ENCODE peak calls at places on chromosomes 16 and 17, in five cellular contexts. Z is HCT116, A is H1, B is K562, S is SK-N-SH. U is an unnamed sample.

GRCh38 chr17:15513058-15513858 is 45.8 kb upstream of the CDRT4 start:
- DNase-seq in S (no peak), Z (no peak), B (no peak), A (no peak), U (no peak)

GRCh38 chr16:70575376-70575775 is 51.8 kb downstream of the SF3B3 start:
- DNase-seq in Z (no peak), S (no peak), B (no peak), A (no peak), U (no peak)

GRCh38 chr17:80790981-80791742 is 200.5 kb upstream of the CHMP6 start:
- DNase-seq in S (no peak), A (no peak), Z (no peak), B (no peak), U (no peak)

GRCh38 chr17:81510798-81511549 is 1.6 kb downstream of the ACTG1 start:
- DNase-seq in A (no peak), B (no peak), Z (no peak), S (no peak), U (peak; percentile 44)

GRCh38 chr17:57986841-57987581 is 1.0 kb downstream of the VEZF1 start:
- DNase-seq in Z (no peak), A (no peak), S (no peak), B (no peak), U (peak; percentile 71)

GRCh38 chr16:11472410-11472809 is 114.3 kb downstream of the LITAF start:
- DNase-seq in S (no peak), B (no peak), A (no peak), Z (no peak), U (no peak)

GRCh38 chr16:85557976-85558589 is 55.0 kb upstream of the GSE1 start:
- DNase-seq in S (no peak), A (peak; percentile 58), B (no peak), Z (no peak), U (peak; percentile 99)

GRCh38 chr16:89201467-89202377 is 1.4 kb upstream of the SLC22A31 start:
- DNase-seq in Z (peak; percentile 84), B (peak; percentile 99), S (peak; percentile 98), A (peak; percentile 99), U (peak; percentile 98)

GRCh38 chr17:40190197-40191021 is 13.1 kb downstream of the RAPGEFL1 start:
- DNase-seq in B (peak; percentile 61), Z (no peak), S (peak; percentile 83), A (peak; percentile 78), U (no peak)

GRCh38 chr17:32763855-32764439 is 113.0 kb downstream of the MYO1D start:
- DNase-seq in Z (no peak), A (no peak), B (no peak), S (no peak), U (no peak)

DNA sequence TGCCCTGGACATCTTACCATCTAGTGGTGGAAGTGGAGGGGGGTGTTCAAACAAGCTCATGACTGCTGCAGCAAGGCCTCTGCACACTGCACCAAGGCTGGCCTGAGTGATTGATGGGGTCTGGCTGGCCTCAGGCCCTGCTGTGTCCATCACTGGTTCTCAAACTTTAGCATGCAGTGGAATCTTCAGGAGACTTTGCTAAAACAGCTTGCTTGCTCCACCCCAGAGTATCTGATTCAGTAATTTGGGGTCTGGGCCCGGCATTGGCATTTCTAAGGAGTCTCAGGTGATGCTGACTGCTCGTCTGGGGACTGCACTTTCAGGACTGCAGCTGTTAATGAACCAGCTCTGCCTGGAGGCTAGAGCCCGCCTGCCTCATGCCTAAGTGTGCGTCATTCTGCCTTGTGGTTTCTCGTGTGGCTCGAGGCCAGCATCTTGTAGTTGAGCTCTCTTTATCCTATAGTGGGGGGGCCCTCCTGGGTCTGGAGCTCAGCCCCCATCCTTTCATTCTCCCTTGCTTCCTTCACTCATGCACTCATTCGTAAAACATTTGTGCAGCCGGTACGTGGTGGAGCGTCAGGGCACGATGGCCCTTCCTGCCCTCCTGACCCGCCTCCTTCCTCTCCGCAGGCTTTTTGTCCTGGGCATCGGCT is 4.1 kb downstream of the MGAT5B start:
- DNase-seq in Z (peak; percentile 81), A (no peak), B (no peak), S (peak; percentile 63), U (peak; percentile 89)
- TF ChIP-seq JUND in Z (no peak), A (no peak), B (no peak), S (peak; percentile 90), U (no peak)

DNA sequence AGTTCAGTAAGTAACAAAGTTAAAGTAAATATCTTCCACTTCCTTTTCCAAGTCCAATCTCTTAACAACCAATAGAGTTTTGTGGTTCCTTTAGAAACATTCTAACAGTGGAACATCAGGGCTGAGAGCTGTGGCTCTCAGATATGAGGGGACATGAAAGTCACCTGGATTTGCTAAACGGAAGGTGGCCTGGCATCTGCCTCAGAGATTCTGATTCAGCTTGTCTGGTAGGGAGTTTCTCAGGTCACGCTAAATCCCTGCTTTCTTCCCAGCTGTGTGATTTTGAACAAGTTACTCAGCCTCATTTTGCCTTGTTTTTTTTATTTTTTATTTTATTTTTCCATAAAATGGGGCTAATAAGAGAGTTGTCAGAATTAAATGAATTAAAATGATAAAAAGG is 411.0 kb upstream of the CDH11 start:
- DNase-seq in B (no peak), S (no peak), A (no peak), Z (no peak), U (no peak)
- TF ChIP-seq JUND in B (no peak), S (no peak), A (no peak), Z (no peak), U (no peak)

DNA sequence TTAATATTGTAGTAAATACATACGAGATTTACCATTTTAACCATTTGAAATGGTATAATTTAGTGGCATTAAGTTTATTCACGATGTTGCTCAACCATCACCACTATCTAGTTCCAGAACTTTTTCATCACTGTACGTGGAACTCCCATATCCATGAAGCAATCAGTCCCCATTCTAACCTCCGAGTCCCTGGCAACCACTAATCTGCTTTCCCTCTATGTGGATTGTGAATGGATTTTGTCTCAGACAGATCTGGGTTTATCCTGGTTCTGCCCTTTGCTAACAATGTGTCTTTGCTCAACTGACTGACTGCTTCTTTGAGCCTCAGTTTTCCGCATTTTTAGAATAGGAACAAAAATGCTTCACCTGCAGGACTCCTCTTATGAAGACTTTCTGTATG is 51.4 kb downstream of the TANGO6 start:
- DNase-seq in Z (no peak), B (no peak), A (no peak), S (no peak), U (no peak)
- TF ChIP-seq JUND in Z (no peak), B (no peak), A (no peak), S (no peak), U (no peak)

GRCh38 chr17:66676421-66676820 is 158.5 kb upstream of the CACNG5 start:
- DNase-seq in B (no peak), Z (peak; percentile 71), A (no peak), S (no peak), U (peak; percentile 60)
- TF ChIP-seq JUND in B (no peak), Z (peak; percentile 72), A (no peak), S (no peak), U (peak; percentile 77)

DNA sequence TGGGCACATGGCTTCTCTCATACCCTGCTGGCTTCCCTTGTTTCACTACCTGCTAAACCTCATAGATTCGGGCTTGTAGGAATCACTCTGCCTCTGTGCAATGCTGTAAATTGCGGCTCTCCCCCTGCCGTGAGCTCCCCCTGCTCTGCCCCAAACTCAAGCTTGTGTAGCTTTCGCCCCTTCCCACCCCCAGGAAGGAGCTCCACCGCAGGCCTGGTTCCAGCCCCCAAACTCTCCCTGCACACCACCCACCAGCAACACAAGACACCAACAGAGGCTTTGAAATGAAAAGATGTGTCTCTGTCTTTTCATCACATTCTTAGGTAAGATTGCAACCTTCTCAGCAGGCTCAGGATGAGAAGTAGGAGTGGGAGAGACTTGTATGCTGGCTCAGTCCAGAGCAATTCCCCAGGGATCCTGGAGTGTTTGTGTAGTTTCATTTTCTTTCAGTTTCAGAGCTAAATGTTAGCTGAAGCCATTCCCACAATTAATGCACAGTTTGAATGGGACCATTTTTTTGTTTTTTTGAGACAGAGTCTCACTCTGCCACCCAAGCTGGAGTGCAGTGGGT is 14.2 kb downstream of the CX3CL1 start:
- DNase-seq in S (no peak), B (no peak), Z (no peak), A (no peak), U (no peak)
- TF ChIP-seq JUND in S (no peak), B (no peak), Z (no peak), A (no peak), U (no peak)

DNA sequence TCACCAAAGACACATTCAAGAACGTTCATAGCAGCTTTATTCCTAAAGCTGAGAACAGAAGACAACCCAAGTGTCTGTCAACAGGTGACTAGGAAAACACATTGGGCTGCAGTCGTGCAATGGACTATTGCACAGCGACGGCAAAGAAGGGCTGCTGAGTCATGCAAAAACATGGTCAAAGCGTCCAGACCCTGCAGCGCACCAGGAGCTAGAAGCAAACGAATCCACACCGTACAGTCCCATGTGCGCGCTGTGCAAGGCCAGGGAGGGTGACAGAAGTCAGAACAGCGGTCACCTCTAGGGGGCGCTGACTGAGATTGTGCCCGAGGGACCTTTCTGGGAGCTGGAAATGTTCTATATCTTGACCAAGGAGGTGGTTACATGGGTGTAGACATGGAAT is 266.4 kb downstream of the MAF start:
- DNase-seq in S (no peak), Z (no peak), B (peak; percentile 79), A (peak; percentile 82), U (no peak)
- TF ChIP-seq JUND in S (no peak), Z (no peak), B (no peak), A (no peak), U (no peak)

DNA sequence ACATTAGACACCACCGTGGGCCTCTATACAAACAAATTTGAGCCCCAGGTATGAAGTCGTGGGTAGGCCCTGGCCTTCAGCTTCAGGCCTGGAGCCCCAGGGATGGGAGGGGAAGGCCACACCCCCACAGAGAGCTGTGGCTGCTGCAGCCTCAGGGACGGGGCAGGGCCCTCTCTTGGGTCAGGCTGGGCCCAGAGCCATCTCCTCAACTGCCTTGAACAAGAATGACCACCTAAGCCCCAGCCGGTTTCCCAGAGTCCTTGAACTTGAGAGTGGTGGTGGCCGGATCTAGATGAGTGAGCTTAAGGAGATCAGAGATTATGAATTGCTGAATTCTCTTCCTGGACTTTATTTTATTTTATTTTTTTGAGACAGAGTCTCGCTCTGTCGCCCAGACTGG is 18.6 kb downstream of the SCNN1B start:
- DNase-seq in A (no peak), B (no peak), S (no peak), Z (no peak), U (no peak)
- TF ChIP-seq JUND in A (no peak), B (no peak), S (no peak), Z (no peak), U (no peak)

GRCh38 chr16:79972053-79972704 is 371.6 kb upstream of the MAF start:
- DNase-seq in A (no peak), B (peak; percentile 21), Z (no peak), S (no peak), U (no peak)

GRCh38 chr16:79969458-79969857 is 368.9 kb upstream of the MAF start:
- DNase-seq in Z (no peak), B (no peak), S (no peak), A (no peak), U (no peak)

GRCh38 chr16:79970091-79970490 is 369.6 kb upstream of the MAF start:
- DNase-seq in Z (no peak), S (no peak), A (no peak), B (no peak), U (no peak)

GRCh38 chr16:79970551-79971236 is 370.2 kb upstream of the MAF start:
- DNase-seq in A (no peak), Z (no peak), S (no peak), B (peak; percentile 69), U (no peak)

GRCh38 chr16:79971237-79971572 is 370.7 kb upstream of the MAF start:
- DNase-seq in A (no peak), B (no peak), S (no peak), Z (no peak), U (no peak)
- TF ChIP-seq JUND in A (no peak), B (no peak), S (no peak), Z (no peak), U (no peak)